ENCODE peak calls at places on chromosome 3, in nine cellular contexts. One of them, this sample, is unnamed.

GRCh38 chr3:186614597-186615483 is 2.0 kb downstream of the AHSG start:
- DNase-seq in NCI-H1092 treated with DMSO at 0.1 percent for 48 hours: peak; percentile 77
- DNase-seq in T-helper 2 cell: peak; percentile 54
- DNase-seq in GM12865: peak; percentile 78
- DNase-seq in A549: peak; percentile 71
- DNase-seq in T follicular helper cell: peak; percentile 60
- DNase-seq in germinal center: peak; percentile 84
- DNase-seq in hypothalamus: peak; percentile 62
- DNase-seq in Right ventricle myocardium superior: peak; percentile 78
- DNase-seq in this sample: peak; percentile 86

GRCh38 chr3:147299656-147300055 is 106.7 kb downstream of the ZIC4 start:
- DNase-seq in germinal center: no peak
- DNase-seq in A549: no peak
- DNase-seq in Right ventricle myocardium superior: no peak
- DNase-seq in hypothalamus: no peak
- DNase-seq in NCI-H1092 treated with DMSO at 0.1 percent for 48 hours: no peak
- DNase-seq in GM12865: no peak
- DNase-seq in T-helper 2 cell: no peak
- DNase-seq in T follicular helper cell: no peak
- DNase-seq in this sample: no peak

GRCh38 chr3:17945799-17946381 is 203.5 kb upstream of the TBC1D5 start:
- DNase-seq in NCI-H1092 treated with DMSO at 0.1 percent for 48 hours: no peak
- DNase-seq in T follicular helper cell: no peak
- DNase-seq in hypothalamus: no peak
- DNase-seq in A549: no peak
- DNase-seq in T-helper 2 cell: no peak
- DNase-seq in GM12865: no peak
- DNase-seq in germinal center: no peak
- DNase-seq in Right ventricle myocardium superior: no peak
- DNase-seq in this sample: no peak

GRCh38 chr3:32857921-32858320 is 40.1 kb downstream of the TRIM71 start:
- DNase-seq in NCI-H1092 treated with DMSO at 0.1 percent for 48 hours: no peak
- DNase-seq in hypothalamus: no peak
- DNase-seq in germinal center: no peak
- DNase-seq in T-helper 2 cell: no peak
- DNase-seq in GM12865: no peak
- DNase-seq in T follicular helper cell: no peak
- DNase-seq in Right ventricle myocardium superior: no peak
- DNase-seq in A549: no peak
- DNase-seq in this sample: no peak

GRCh38 chr3:155807823-155808222 is 1.7 kb upstream of the C3orf33 start:
- DNase-seq in T-helper 2 cell: no peak
- DNase-seq in Right ventricle myocardium superior: no peak
- DNase-seq in NCI-H1092 treated with DMSO at 0.1 percent for 48 hours: no peak
- DNase-seq in hypothalamus: no peak
- DNase-seq in GM12865: no peak
- DNase-seq in T follicular helper cell: no peak
- DNase-seq in germinal center: no peak
- DNase-seq in A549: no peak
- DNase-seq in this sample: no peak

GRCh38 chr3:197809356-197810020 is 18.4 kb downstream of the LRCH3 start:
- DNase-seq in NCI-H1092 treated with DMSO at 0.1 percent for 48 hours: no peak
- DNase-seq in T-helper 2 cell: no peak
- DNase-seq in Right ventricle myocardium superior: no peak
- DNase-seq in T follicular helper cell: no peak
- DNase-seq in germinal center: no peak
- DNase-seq in A549: no peak
- DNase-seq in GM12865: no peak
- DNase-seq in hypothalamus: no peak
- DNase-seq in this sample: no peak

GRCh38 chr3:126375835-126376331 is 18.7 kb upstream of the KLF15 start:
- DNase-seq in hypothalamus: no peak
- DNase-seq in T follicular helper cell: no peak
- DNase-seq in GM12865: no peak
- DNase-seq in Right ventricle myocardium superior: peak; percentile 29
- DNase-seq in T-helper 2 cell: no peak
- DNase-seq in A549: no peak
- DNase-seq in germinal center: no peak
- DNase-seq in NCI-H1092 treated with DMSO at 0.1 percent for 48 hours: no peak
- DNase-seq in this sample: no peak

GRCh38 chr3:171878441-171879225 is 35.5 kb downstream of the TMEM212 start:
- DNase-seq in A549: no peak
- DNase-seq in GM12865: no peak
- DNase-seq in T follicular helper cell: no peak
- DNase-seq in NCI-H1092 treated with DMSO at 0.1 percent for 48 hours: no peak
- DNase-seq in hypothalamus: no peak
- DNase-seq in Right ventricle myocardium superior: no peak
- DNase-seq in T-helper 2 cell: no peak
- DNase-seq in germinal center: no peak
- DNase-seq in this sample: no peak

GRCh38 chr3:126288314-126288713 is 68.9 kb downstream of the KLF15 start:
- DNase-seq in T follicular helper cell: no peak
- DNase-seq in germinal center: no peak
- DNase-seq in NCI-H1092 treated with DMSO at 0.1 percent for 48 hours: no peak
- DNase-seq in A549: no peak
- DNase-seq in T-helper 2 cell: no peak
- DNase-seq in hypothalamus: peak; percentile 37
- DNase-seq in GM12865: no peak
- DNase-seq in Right ventricle myocardium superior: peak; percentile 76
- DNase-seq in this sample: no peak

GRCh38 chr3:60301142-60301541 is 950.1 kb downstream of the FHIT start:
- DNase-seq in germinal center: no peak
- DNase-seq in hypothalamus: no peak
- DNase-seq in T-helper 2 cell: no peak
- DNase-seq in T follicular helper cell: no peak
- DNase-seq in Right ventricle myocardium superior: no peak
- DNase-seq in GM12865: no peak
- DNase-seq in NCI-H1092 treated with DMSO at 0.1 percent for 48 hours: no peak
- DNase-seq in A549: no peak
- DNase-seq in this sample: no peak

GRCh38 chr3:65284971-65285370 is 597.2 kb upstream of the ADAMTS9 start:
- DNase-seq in A549: peak; percentile 1
- DNase-seq in germinal center: no peak
- DNase-seq in Right ventricle myocardium superior: no peak
- DNase-seq in NCI-H1092 treated with DMSO at 0.1 percent for 48 hours: no peak
- DNase-seq in T follicular helper cell: no peak
- DNase-seq in GM12865: no peak
- DNase-seq in hypothalamus: no peak
- DNase-seq in T-helper 2 cell: no peak
- DNase-seq in this sample: no peak

GRCh38 chr3:143991713-143992112 is 20.1 kb downstream of the DIPK2A start:
- DNase-seq in GM12865: no peak
- DNase-seq in A549: no peak
- DNase-seq in NCI-H1092 treated with DMSO at 0.1 percent for 48 hours: no peak
- DNase-seq in hypothalamus: no peak
- DNase-seq in T-helper 2 cell: no peak
- DNase-seq in T follicular helper cell: no peak
- DNase-seq in germinal center: no peak
- DNase-seq in Right ventricle myocardium superior: no peak
- DNase-seq in this sample: no peak

GRCh38 chr3:147419731-147420360 is 10.7 kb downstream of the ZIC1 start:
- DNase-seq in T-helper 2 cell: no peak
- DNase-seq in NCI-H1092 treated with DMSO at 0.1 percent for 48 hours: no peak
- DNase-seq in germinal center: no peak
- DNase-seq in Right ventricle myocardium superior: no peak
- DNase-seq in A549: no peak
- DNase-seq in T follicular helper cell: no peak
- DNase-seq in GM12865: no peak
- DNase-seq in hypothalamus: no peak
- DNase-seq in this sample: no peak

GRCh38 chr3:194690501-194691372 is 5.1 kb downstream of the FAM43A start:
- DNase-seq in T-helper 2 cell: no peak
- DNase-seq in germinal center: no peak
- DNase-seq in T follicular helper cell: no peak
- DNase-seq in NCI-H1092 treated with DMSO at 0.1 percent for 48 hours: no peak
- DNase-seq in A549: no peak
- DNase-seq in GM12865: peak; percentile 19
- DNase-seq in hypothalamus: no peak
- DNase-seq in Right ventricle myocardium superior: no peak
- DNase-seq in this sample: no peak

GRCh38 chr3:71057526-71057894 is 526.0 kb downstream of the FOXP1 start:
- DNase-seq in hypothalamus: no peak
- DNase-seq in T follicular helper cell: no peak
- DNase-seq in A549: no peak
- DNase-seq in GM12865: no peak
- DNase-seq in T-helper 2 cell: no peak
- DNase-seq in NCI-H1092 treated with DMSO at 0.1 percent for 48 hours: no peak
- DNase-seq in Right ventricle myocardium superior: no peak
- DNase-seq in germinal center: no peak
- DNase-seq in this sample: no peak

GRCh38 chr3:23831517-23832394 is 26.0 kb downstream of the UBE2E1 start:
- DNase-seq in Right ventricle myocardium superior: no peak
- DNase-seq in T-helper 2 cell: no peak
- DNase-seq in hypothalamus: no peak
- DNase-seq in GM12865: no peak
- DNase-seq in germinal center: no peak
- DNase-seq in A549: no peak
- DNase-seq in T follicular helper cell: no peak
- DNase-seq in NCI-H1092 treated with DMSO at 0.1 percent for 48 hours: no peak
- DNase-seq in this sample: no peak

GRCh38 chr3:35602395-35602936 is 36.9 kb upstream of the ARPP21 start:
- DNase-seq in T-helper 2 cell: no peak
- DNase-seq in A549: no peak
- DNase-seq in Right ventricle myocardium superior: no peak
- DNase-seq in GM12865: no peak
- DNase-seq in germinal center: no peak
- DNase-seq in NCI-H1092 treated with DMSO at 0.1 percent for 48 hours: no peak
- DNase-seq in T follicular helper cell: no peak
- DNase-seq in hypothalamus: no peak
- DNase-seq in this sample: no peak

GRCh38 chr3:187062526-187063177 is 76.6 kb downstream of the RPL39L start:
- DNase-seq in T follicular helper cell: no peak
- DNase-seq in A549: peak; percentile 72
- DNase-seq in hypothalamus: no peak
- DNase-seq in GM12865: peak; percentile 24
- DNase-seq in Right ventricle myocardium superior: no peak
- DNase-seq in T-helper 2 cell: no peak
- DNase-seq in germinal center: no peak
- DNase-seq in NCI-H1092 treated with DMSO at 0.1 percent for 48 hours: no peak
- DNase-seq in this sample: no peak

GRCh38 chr3:30199096-30199734 is 407.2 kb upstream of the TGFBR2 start:
- DNase-seq in NCI-H1092 treated with DMSO at 0.1 percent for 48 hours: peak; percentile 68
- DNase-seq in Right ventricle myocardium superior: peak; percentile 88
- DNase-seq in T follicular helper cell: peak; percentile 37
- DNase-seq in germinal center: peak; percentile 11
- DNase-seq in A549: peak; percentile 58
- DNase-seq in GM12865: peak; percentile 57
- DNase-seq in T-helper 2 cell: peak; percentile 7
- DNase-seq in hypothalamus: peak; percentile 64
- DNase-seq in this sample: peak; percentile 20

GRCh38 chr3:94301346-94301745 is 238.5 kb downstream of the NSUN3 start:
- DNase-seq in NCI-H1092 treated with DMSO at 0.1 percent for 48 hours: no peak
- DNase-seq in A549: no peak
- DNase-seq in GM12865: no peak
- DNase-seq in T-helper 2 cell: no peak
- DNase-seq in T follicular helper cell: no peak
- DNase-seq in hypothalamus: no peak
- DNase-seq in Right ventricle myocardium superior: no peak
- DNase-seq in germinal center: no peak
- DNase-seq in this sample: no peak

GRCh38 chr3:130901463-130902204 is 7.8 kb downstream of the ATP2C1 start:
- DNase-seq in NCI-H1092 treated with DMSO at 0.1 percent for 48 hours: no peak
- DNase-seq in T-helper 2 cell: no peak
- DNase-seq in A549: peak; percentile 5
- DNase-seq in GM12865: no peak
- DNase-seq in Right ventricle myocardium superior: no peak
- DNase-seq in hypothalamus: no peak
- DNase-seq in T follicular helper cell: no peak
- DNase-seq in germinal center: no peak
- DNase-seq in this sample: no peak

GRCh38 chr3:154242766-154243165 is 81.5 kb downstream of the DHX36 start:
- DNase-seq in germinal center: no peak
- DNase-seq in T-helper 2 cell: no peak
- DNase-seq in hypothalamus: no peak
- DNase-seq in NCI-H1092 treated with DMSO at 0.1 percent for 48 hours: no peak
- DNase-seq in A549: peak; percentile 31
- DNase-seq in GM12865: no peak
- DNase-seq in Right ventricle myocardium superior: no peak
- DNase-seq in T follicular helper cell: no peak
- DNase-seq in this sample: no peak

GRCh38 chr3:27581852-27582251 is 97.7 kb upstream of the SLC4A7 start:
- DNase-seq in NCI-H1092 treated with DMSO at 0.1 percent for 48 hours: no peak
- DNase-seq in germinal center: no peak
- DNase-seq in A549: no peak
- DNase-seq in GM12865: no peak
- DNase-seq in T follicular helper cell: no peak
- DNase-seq in T-helper 2 cell: no peak
- DNase-seq in hypothalamus: no peak
- DNase-seq in Right ventricle myocardium superior: no peak
- DNase-seq in this sample: no peak

GRCh38 chr3:153142961-153143360 is 19.1 kb upstream of the RAP2B start:
- DNase-seq in NCI-H1092 treated with DMSO at 0.1 percent for 48 hours: no peak
- DNase-seq in hypothalamus: no peak
- DNase-seq in GM12865: no peak
- DNase-seq in A549: no peak
- DNase-seq in T follicular helper cell: no peak
- DNase-seq in Right ventricle myocardium superior: no peak
- DNase-seq in T-helper 2 cell: no peak
- DNase-seq in germinal center: no peak
- DNase-seq in this sample: no peak

This sample was measured in GM13976.